ENCODE peak calls at places on chromosomes 3 and 15, in seven cellular contexts. I is stimulated activated naive CD8-positive, alpha-beta T cell treated with anti-CD3 and anti-CD28 coated beads, Interleukin-15, Interleukin-2, amounts not matched to agents 100 U/mL and 50 U/mL, for 24 hours; S is endodermal cell; C is iPS-NIHi11; R is Peyer's patch; W is GM12864; H is activated T-cell treated with anti-CD3 and anti-CD28 coated beads for 1 hour. T is an unnamed sample.

GRCh38 chr15:89492111-89492641 is 4.2 kb downstream of the RHCG start:
- DNase-seq in I (peak; percentile 27), S (peak; percentile 91), C (peak; percentile 80), R (peak; percentile 36), W (no peak), H (no peak), T (peak; percentile 74)

GRCh38 chr15:81312790-81313543 is 11.0 kb downstream of the STARD5 start:
- DNase-seq in I (no peak), S (no peak), C (peak; percentile 51), R (peak; percentile 81), W (no peak), H (no peak), T (peak; percentile 69)

GRCh38 chr3:184560992-184561328 is 625 bp upstream of the EPHB3 start:
- DNase-seq in I (no peak), S (no peak), C (no peak), R (no peak), W (no peak), H (no peak), T (no peak)

GRCh38 chr15:62766599-62766998 is 275.9 kb upstream of the TPM1 start:
- DNase-seq in I (no peak), S (no peak), C (no peak), R (no peak), W (no peak), H (no peak), T (peak; percentile 91)

GRCh38 chr15:51315726-51316125 is 22.7 kb downstream of the CYP19A1 start:
- DNase-seq in I (no peak), S (no peak), C (no peak), R (no peak), W (no peak), H (no peak), T (peak; percentile 57)

GRCh38 chr15:47429376-47429775 is 287.9 kb upstream of the SEMA6D start:
- DNase-seq in I (no peak), S (no peak), C (no peak), R (no peak), W (no peak), H (no peak), T (no peak)

GRCh38 chr15:57160823-57161560 is 215.3 kb upstream of the CGNL1 start:
- DNase-seq in I (no peak), S (no peak), C (no peak), R (no peak), W (no peak), H (no peak), T (no peak)

GRCh38 chr3:157920804-157921203 is 185.4 kb downstream of the SHOX2 start:
- DNase-seq in I (no peak), S (no peak), C (no peak), R (no peak), W (no peak), H (no peak), T (no peak)

GRCh38 chr15:35753486-35753885 is 207.5 kb upstream of the DPH6 start:
- DNase-seq in I (no peak), S (no peak), C (no peak), R (no peak), W (no peak), H (no peak), T (no peak)

GRCh38 chr3:45613781-45614180 is 19.2 kb downstream of the LIMD1 start:
- DNase-seq in I (no peak), S (no peak), C (no peak), R (no peak), W (no peak), H (no peak), T (no peak)

GRCh38 chr15:77023576-77024272 is 28.8 kb downstream of the PSTPIP1 start:
- DNase-seq in I (peak; percentile 12), S (no peak), C (no peak), R (no peak), W (no peak), H (no peak), T (peak; percentile 38)

GRCh38 chr15:23734856-23735255 is 47.8 kb upstream of the NDN start:
- DNase-seq in I (no peak), S (no peak), C (no peak), R (no peak), W (no peak), H (no peak), T (no peak)

GRCh38 chr15:101429646-101430045 is 59.9 kb downstream of the PCSK6 start:
- DNase-seq in I (no peak), S (no peak), C (no peak), R (no peak), W (no peak), H (no peak), T (peak; percentile 37)

GRCh38 chr3:8183627-8184026 is 318.0 kb upstream of the LMCD1 start:
- DNase-seq in I (no peak), S (peak; percentile 52), C (no peak), R (no peak), W (no peak), H (no peak), T (no peak)

GRCh38 chr15:41438206-41438605 is 21.3 kb downstream of the RTF1 start:
- DNase-seq in I (no peak), S (no peak), C (no peak), R (peak; percentile 32), W (no peak), H (no peak), T (peak; percentile 64)

GRCh38 chr3:10395196-10395595 is 74.3 kb upstream of the SEC13 start:
- DNase-seq in I (no peak), S (no peak), C (peak; percentile 49), R (no peak), W (no peak), H (no peak), T (no peak)

GRCh38 chr3:104952160-104952559 is 414.5 kb upstream of the ALCAM start:
- DNase-seq in I (no peak), S (no peak), C (no peak), R (no peak), W (no peak), H (no peak), T (no peak)

T was measured in islet precursor cell.